ENCODE peak calls at places on chromosome 18, in ten cellular contexts. One of them, this sample, is unnamed.

GRCh38 chr18:79900610-79901570 is 50.6 kb downstream of the SLC66A2 start:
- DNase-seq in HTR-8/SVneo: no peak
- DNase-seq in CD4-positive, alpha-beta memory T cell: no peak
- DNase-seq in activated CD8-positive, alpha-beta memory T cell treated with anti-CD3 and anti-CD28 coated beads, Interleukin-2, amount 10 ng/mL, durations not matched to agents 7 days and 5 days: peak; percentile 30
- DNase-seq in heart right ventricle: no peak
- DNase-seq in cardiac fibroblast: no peak
- DNase-seq in ACHN: no peak
- DNase-seq in Ammon's horn: no peak
- DNase-seq in sciatic nerve: no peak
- DNase-seq in activated CD4-positive, alpha-beta T cell treated with anti-CD3 and anti-CD28 coated beads, Interleukin-2, amount 50 U/mL, for 4 hours: no peak
- DNase-seq in this sample: no peak

GRCh38 chr18:48053881-48054586 is 123.6 kb upstream of the SMAD2 start:
- DNase-seq in ACHN: no peak
- DNase-seq in cardiac fibroblast: no peak
- DNase-seq in CD4-positive, alpha-beta memory T cell: no peak
- DNase-seq in heart right ventricle: no peak
- DNase-seq in activated CD8-positive, alpha-beta memory T cell treated with anti-CD3 and anti-CD28 coated beads, Interleukin-2, amount 10 ng/mL, durations not matched to agents 7 days and 5 days: no peak
- DNase-seq in Ammon's horn: no peak
- DNase-seq in activated CD4-positive, alpha-beta T cell treated with anti-CD3 and anti-CD28 coated beads, Interleukin-2, amount 50 U/mL, for 4 hours: no peak
- DNase-seq in HTR-8/SVneo: no peak
- DNase-seq in sciatic nerve: no peak
- DNase-seq in this sample: no peak

GRCh38 chr18:77103991-77104521 is 28.5 kb downstream of the MBP start:
- DNase-seq in sciatic nerve: no peak
- DNase-seq in activated CD4-positive, alpha-beta T cell treated with anti-CD3 and anti-CD28 coated beads, Interleukin-2, amount 50 U/mL, for 4 hours: no peak
- DNase-seq in cardiac fibroblast: peak; percentile 95
- DNase-seq in Ammon's horn: no peak
- DNase-seq in ACHN: no peak
- DNase-seq in heart right ventricle: no peak
- DNase-seq in HTR-8/SVneo: no peak
- DNase-seq in activated CD8-positive, alpha-beta memory T cell treated with anti-CD3 and anti-CD28 coated beads, Interleukin-2, amount 10 ng/mL, durations not matched to agents 7 days and 5 days: no peak
- DNase-seq in CD4-positive, alpha-beta memory T cell: no peak
- DNase-seq in this sample: peak; percentile 49

GRCh38 chr18:36470896-36471295 is 173.4 kb downstream of the FHOD3 start:
- DNase-seq in sciatic nerve: no peak
- DNase-seq in CD4-positive, alpha-beta memory T cell: no peak
- DNase-seq in ACHN: no peak
- DNase-seq in cardiac fibroblast: no peak
- DNase-seq in activated CD4-positive, alpha-beta T cell treated with anti-CD3 and anti-CD28 coated beads, Interleukin-2, amount 50 U/mL, for 4 hours: no peak
- DNase-seq in activated CD8-positive, alpha-beta memory T cell treated with anti-CD3 and anti-CD28 coated beads, Interleukin-2, amount 10 ng/mL, durations not matched to agents 7 days and 5 days: no peak
- DNase-seq in heart right ventricle: no peak
- DNase-seq in HTR-8/SVneo: no peak
- DNase-seq in Ammon's horn: no peak
- DNase-seq in this sample: no peak

GRCh38 chr18:79411614-79412526 is 16.1 kb downstream of the NFATC1 start:
- DNase-seq in activated CD4-positive, alpha-beta T cell treated with anti-CD3 and anti-CD28 coated beads, Interleukin-2, amount 50 U/mL, for 4 hours: no peak
- DNase-seq in heart right ventricle: no peak
- DNase-seq in HTR-8/SVneo: no peak
- DNase-seq in Ammon's horn: no peak
- DNase-seq in sciatic nerve: no peak
- DNase-seq in CD4-positive, alpha-beta memory T cell: no peak
- DNase-seq in ACHN: no peak
- DNase-seq in activated CD8-positive, alpha-beta memory T cell treated with anti-CD3 and anti-CD28 coated beads, Interleukin-2, amount 10 ng/mL, durations not matched to agents 7 days and 5 days: no peak
- DNase-seq in cardiac fibroblast: no peak
- DNase-seq in this sample: no peak

GRCh38 chr18:79753391-79753851 is 44.3 kb upstream of the KCNG2 start:
- DNase-seq in CD4-positive, alpha-beta memory T cell: no peak
- DNase-seq in cardiac fibroblast: no peak
- DNase-seq in ACHN: no peak
- DNase-seq in activated CD4-positive, alpha-beta T cell treated with anti-CD3 and anti-CD28 coated beads, Interleukin-2, amount 50 U/mL, for 4 hours: no peak
- DNase-seq in Ammon's horn: no peak
- DNase-seq in heart right ventricle: no peak
- DNase-seq in activated CD8-positive, alpha-beta memory T cell treated with anti-CD3 and anti-CD28 coated beads, Interleukin-2, amount 10 ng/mL, durations not matched to agents 7 days and 5 days: no peak
- DNase-seq in HTR-8/SVneo: no peak
- DNase-seq in sciatic nerve: no peak
- DNase-seq in this sample: no peak

GRCh38 chr18:60146220-60146960 is 226.2 kb downstream of the MC4R start:
- DNase-seq in Ammon's horn: no peak
- DNase-seq in heart right ventricle: no peak
- DNase-seq in cardiac fibroblast: no peak
- DNase-seq in activated CD4-positive, alpha-beta T cell treated with anti-CD3 and anti-CD28 coated beads, Interleukin-2, amount 50 U/mL, for 4 hours: no peak
- DNase-seq in HTR-8/SVneo: no peak
- DNase-seq in sciatic nerve: no peak
- DNase-seq in activated CD8-positive, alpha-beta memory T cell treated with anti-CD3 and anti-CD28 coated beads, Interleukin-2, amount 10 ng/mL, durations not matched to agents 7 days and 5 days: no peak
- DNase-seq in ACHN: no peak
- DNase-seq in CD4-positive, alpha-beta memory T cell: no peak
- DNase-seq in this sample: peak; percentile 8

GRCh38 chr18:5196253-5197031 is 615 bp downstream of the AKAIN1 start:
- DNase-seq in Ammon's horn: peak; percentile 15
- DNase-seq in sciatic nerve: no peak
- DNase-seq in HTR-8/SVneo: no peak
- DNase-seq in cardiac fibroblast: no peak
- DNase-seq in CD4-positive, alpha-beta memory T cell: no peak
- DNase-seq in activated CD8-positive, alpha-beta memory T cell treated with anti-CD3 and anti-CD28 coated beads, Interleukin-2, amount 10 ng/mL, durations not matched to agents 7 days and 5 days: no peak
- DNase-seq in activated CD4-positive, alpha-beta T cell treated with anti-CD3 and anti-CD28 coated beads, Interleukin-2, amount 50 U/mL, for 4 hours: no peak
- DNase-seq in heart right ventricle: no peak
- DNase-seq in ACHN: no peak
- DNase-seq in this sample: no peak

GRCh38 chr18:70634576-70635147 is 345.8 kb downstream of the SOCS6 start:
- DNase-seq in activated CD8-positive, alpha-beta memory T cell treated with anti-CD3 and anti-CD28 coated beads, Interleukin-2, amount 10 ng/mL, durations not matched to agents 7 days and 5 days: no peak
- DNase-seq in cardiac fibroblast: no peak
- DNase-seq in CD4-positive, alpha-beta memory T cell: no peak
- DNase-seq in Ammon's horn: no peak
- DNase-seq in activated CD4-positive, alpha-beta T cell treated with anti-CD3 and anti-CD28 coated beads, Interleukin-2, amount 50 U/mL, for 4 hours: no peak
- DNase-seq in HTR-8/SVneo: no peak
- DNase-seq in heart right ventricle: no peak
- DNase-seq in sciatic nerve: no peak
- DNase-seq in ACHN: no peak
- DNase-seq in this sample: no peak

GRCh38 chr18:36544036-36544725 is 246.7 kb downstream of the FHOD3 start:
- DNase-seq in activated CD8-positive, alpha-beta memory T cell treated with anti-CD3 and anti-CD28 coated beads, Interleukin-2, amount 10 ng/mL, durations not matched to agents 7 days and 5 days: no peak
- DNase-seq in ACHN: peak; percentile 31
- DNase-seq in HTR-8/SVneo: no peak
- DNase-seq in sciatic nerve: no peak
- DNase-seq in heart right ventricle: peak; percentile 20
- DNase-seq in activated CD4-positive, alpha-beta T cell treated with anti-CD3 and anti-CD28 coated beads, Interleukin-2, amount 50 U/mL, for 4 hours: no peak
- DNase-seq in Ammon's horn: peak; percentile 30
- DNase-seq in cardiac fibroblast: no peak
- DNase-seq in CD4-positive, alpha-beta memory T cell: no peak
- DNase-seq in this sample: peak; percentile 35

GRCh38 chr18:78601349-78601748 is 378.3 kb upstream of the SALL3 start:
- DNase-seq in cardiac fibroblast: no peak
- DNase-seq in activated CD4-positive, alpha-beta T cell treated with anti-CD3 and anti-CD28 coated beads, Interleukin-2, amount 50 U/mL, for 4 hours: no peak
- DNase-seq in heart right ventricle: no peak
- DNase-seq in HTR-8/SVneo: no peak
- DNase-seq in sciatic nerve: no peak
- DNase-seq in CD4-positive, alpha-beta memory T cell: no peak
- DNase-seq in activated CD8-positive, alpha-beta memory T cell treated with anti-CD3 and anti-CD28 coated beads, Interleukin-2, amount 10 ng/mL, durations not matched to agents 7 days and 5 days: peak; percentile 15
- DNase-seq in ACHN: no peak
- DNase-seq in Ammon's horn: no peak
- DNase-seq in this sample: no peak

GRCh38 chr18:6205706-6206105 is 209.0 kb downstream of the L3MBTL4 start:
- DNase-seq in HTR-8/SVneo: no peak
- DNase-seq in Ammon's horn: no peak
- DNase-seq in activated CD8-positive, alpha-beta memory T cell treated with anti-CD3 and anti-CD28 coated beads, Interleukin-2, amount 10 ng/mL, durations not matched to agents 7 days and 5 days: no peak
- DNase-seq in cardiac fibroblast: peak; percentile 2
- DNase-seq in ACHN: no peak
- DNase-seq in heart right ventricle: no peak
- DNase-seq in sciatic nerve: no peak
- DNase-seq in CD4-positive, alpha-beta memory T cell: no peak
- DNase-seq in activated CD4-positive, alpha-beta T cell treated with anti-CD3 and anti-CD28 coated beads, Interleukin-2, amount 50 U/mL, for 4 hours: no peak
- DNase-seq in this sample: no peak

GRCh38 chr18:23932385-23933067 is 82.0 kb upstream of the TTC39C start:
- DNase-seq in ACHN: no peak
- DNase-seq in activated CD4-positive, alpha-beta T cell treated with anti-CD3 and anti-CD28 coated beads, Interleukin-2, amount 50 U/mL, for 4 hours: no peak
- DNase-seq in cardiac fibroblast: no peak
- DNase-seq in HTR-8/SVneo: no peak
- DNase-seq in activated CD8-positive, alpha-beta memory T cell treated with anti-CD3 and anti-CD28 coated beads, Interleukin-2, amount 10 ng/mL, durations not matched to agents 7 days and 5 days: no peak
- DNase-seq in heart right ventricle: no peak
- DNase-seq in CD4-positive, alpha-beta memory T cell: no peak
- DNase-seq in Ammon's horn: no peak
- DNase-seq in sciatic nerve: no peak
- DNase-seq in this sample: peak; percentile 18

GRCh38 chr18:25279961-25280360 is 72.0 kb downstream of the ZNF521 start:
- DNase-seq in activated CD8-positive, alpha-beta memory T cell treated with anti-CD3 and anti-CD28 coated beads, Interleukin-2, amount 10 ng/mL, durations not matched to agents 7 days and 5 days: no peak
- DNase-seq in heart right ventricle: no peak
- DNase-seq in Ammon's horn: no peak
- DNase-seq in HTR-8/SVneo: no peak
- DNase-seq in cardiac fibroblast: no peak
- DNase-seq in CD4-positive, alpha-beta memory T cell: no peak
- DNase-seq in ACHN: no peak
- DNase-seq in activated CD4-positive, alpha-beta T cell treated with anti-CD3 and anti-CD28 coated beads, Interleukin-2, amount 50 U/mL, for 4 hours: no peak
- DNase-seq in sciatic nerve: no peak
- DNase-seq in this sample: no peak

GRCh38 chr18:59715966-59716369 is 18.7 kb upstream of the CCBE1 start:
- DNase-seq in activated CD8-positive, alpha-beta memory T cell treated with anti-CD3 and anti-CD28 coated beads, Interleukin-2, amount 10 ng/mL, durations not matched to agents 7 days and 5 days: no peak
- DNase-seq in Ammon's horn: no peak
- DNase-seq in HTR-8/SVneo: peak; percentile 65
- DNase-seq in heart right ventricle: no peak
- DNase-seq in activated CD4-positive, alpha-beta T cell treated with anti-CD3 and anti-CD28 coated beads, Interleukin-2, amount 50 U/mL, for 4 hours: no peak
- DNase-seq in sciatic nerve: no peak
- DNase-seq in ACHN: peak; percentile 96
- DNase-seq in cardiac fibroblast: peak; percentile 92
- DNase-seq in CD4-positive, alpha-beta memory T cell: no peak
- DNase-seq in this sample: peak; percentile 96

GRCh38 chr18:24397131-24397693 is 412 bp downstream of the OSBPL1A start:
- DNase-seq in activated CD4-positive, alpha-beta T cell treated with anti-CD3 and anti-CD28 coated beads, Interleukin-2, amount 50 U/mL, for 4 hours: peak; percentile 8
- DNase-seq in sciatic nerve: peak; percentile 73
- DNase-seq in HTR-8/SVneo: peak; percentile 13
- DNase-seq in CD4-positive, alpha-beta memory T cell: peak; percentile 24
- DNase-seq in ACHN: peak; percentile 70
- DNase-seq in cardiac fibroblast: peak; percentile 81
- DNase-seq in Ammon's horn: peak; percentile 95
- DNase-seq in heart right ventricle: no peak
- DNase-seq in activated CD8-positive, alpha-beta memory T cell treated with anti-CD3 and anti-CD28 coated beads, Interleukin-2, amount 10 ng/mL, durations not matched to agents 7 days and 5 days: peak; percentile 41
- DNase-seq in this sample: peak; percentile 72

GRCh38 chr18:57050314-57050949 is 96.5 kb upstream of the BOD1L2 start:
- DNase-seq in CD4-positive, alpha-beta memory T cell: no peak
- DNase-seq in ACHN: no peak
- DNase-seq in activated CD8-positive, alpha-beta memory T cell treated with anti-CD3 and anti-CD28 coated beads, Interleukin-2, amount 10 ng/mL, durations not matched to agents 7 days and 5 days: no peak
- DNase-seq in heart right ventricle: no peak
- DNase-seq in activated CD4-positive, alpha-beta T cell treated with anti-CD3 and anti-CD28 coated beads, Interleukin-2, amount 50 U/mL, for 4 hours: no peak
- DNase-seq in Ammon's horn: no peak
- DNase-seq in cardiac fibroblast: no peak
- DNase-seq in sciatic nerve: no peak
- DNase-seq in HTR-8/SVneo: no peak
- DNase-seq in this sample: no peak

This sample was measured in amniotic epithelial cell.